ENCODE peak calls at places on chromosomes 6 and 20, in seven cellular contexts. Y is cardiac muscle cell; J is CD8-positive, alpha-beta T cell; D is heart left ventricle; P is brain microvascular endothelial cell; T is psoas muscle; N is right cardiac atrium. C is an unnamed sample.

GRCh38 chr6:146795734-146796133 is 197.0 kb downstream of the ADGB start:
- DNase-seq in Y (no peak), J (no peak), D (no peak), P (no peak), T (no peak), N (no peak), C (no peak)

GRCh38 chr20:23362392-23363256 is 642 bp downstream of the GZF1 start:
- DNase-seq in Y (peak; percentile 76), J (peak; percentile 6), D (peak; percentile 40), P (peak; percentile 24), T (peak; percentile 64), N (peak; percentile 84), C (peak; percentile 32)

GRCh38 chr20:21315138-21315537 is 12.0 kb downstream of the XRN2 start:
- DNase-seq in Y (no peak), J (no peak), D (no peak), P (peak; percentile 76), T (no peak), N (no peak), C (peak; percentile 94)

GRCh38 chr6:147438758-147439528 is 69.5 kb upstream of the SAMD5 start:
- DNase-seq in Y (no peak), J (no peak), D (no peak), P (no peak), T (no peak), N (no peak), C (no peak)

GRCh38 chr6:68978411-68978810 is 343.3 kb downstream of the ADGRB3 start:
- DNase-seq in Y (no peak), J (no peak), D (no peak), P (no peak), T (no peak), N (no peak), C (no peak)

GRCh38 chr6:156658186-156658585 is 119.0 kb upstream of the ARID1B start:
- DNase-seq in Y (no peak), J (no peak), D (peak; percentile 30), P (peak; percentile 80), T (no peak), N (no peak), C (no peak)

GRCh38 chr6:145036848-145037567 is 698.3 kb downstream of the EPM2A start:
- DNase-seq in Y (no peak), J (no peak), D (no peak), P (peak; percentile 18), T (no peak), N (no peak), C (peak; percentile 14)

GRCh38 chr6:74940211-74940610 is 265.6 kb downstream of the COL12A1 start:
- DNase-seq in Y (no peak), J (no peak), D (no peak), P (no peak), T (no peak), N (no peak), C (no peak)

GRCh38 chr6:156999762-157000161 is 222.6 kb downstream of the ARID1B start:
- DNase-seq in Y (no peak), J (no peak), D (no peak), P (no peak), T (no peak), N (no peak), C (no peak)

GRCh38 chr6:17842014-17842776 is 135.5 kb upstream of the NUP153 start:
- DNase-seq in Y (no peak), J (no peak), D (no peak), P (no peak), T (no peak), N (no peak), C (no peak)

GRCh38 chr6:108798672-108799355 is 49.4 kb upstream of the ARMC2 start:
- DNase-seq in Y (peak; percentile 22), J (peak; percentile 7), D (peak; percentile 37), P (no peak), T (peak; percentile 24), N (peak; percentile 69), C (no peak)

GRCh38 chr20:23133560-23133998 is 47.5 kb upstream of the CD93 start:
- DNase-seq in Y (no peak), J (no peak), D (no peak), P (no peak), T (no peak), N (no peak), C (no peak)

GRCh38 chr6:170081556-170081955 is 209.3 kb downstream of the DLL1 start:
- DNase-seq in Y (no peak), J (no peak), D (peak; percentile 12), P (no peak), T (no peak), N (no peak), C (no peak)

GRCh38 chr6:24936641-24937317 is 1.0 kb upstream of the RIPOR2 start:
- DNase-seq in Y (no peak), J (no peak), D (no peak), P (no peak), T (no peak), N (no peak), C (peak; percentile 34)

GRCh38 chr6:158818008-158818579 is 1.1 kb downstream of the EZR start:
- DNase-seq in Y (peak; percentile 92), J (peak; percentile 62), D (peak; percentile 80), P (peak; percentile 48), T (peak; percentile 84), N (peak; percentile 93), C (peak; percentile 82)

GRCh38 chr6:118581489-118581959 is 33.4 kb downstream of the PLN start:
- DNase-seq in Y (no peak), J (no peak), D (no peak), P (peak; percentile 72), T (no peak), N (no peak), C (peak; percentile 31)

GRCh38 chr6:21500894-21501293 is 92.7 kb upstream of the SOX4 start:
- DNase-seq in Y (no peak), J (no peak), D (no peak), P (no peak), T (no peak), N (no peak), C (no peak)

GRCh38 chr20:24350923-24351368 is 118.5 kb upstream of the SYNDIG1 start:
- DNase-seq in Y (no peak), J (no peak), D (no peak), P (no peak), T (peak; percentile 25), N (no peak), C (peak; percentile 78)

GRCh38 chr20:45341939-45342862 is 6.0 kb downstream of the SDC4 start:
- DNase-seq in Y (peak; percentile 90), J (no peak), D (peak; percentile 75), P (no peak), T (peak; percentile 73), N (peak; percentile 84), C (peak; percentile 62)

GRCh38 chr6:134821914-134822862 is 127.7 kb downstream of the ALDH8A1 start:
- DNase-seq in Y (no peak), J (no peak), D (no peak), P (peak; percentile 34), T (no peak), N (no peak), C (no peak)
- H3K27ac ChIP-seq in Y (no peak overlapping the region), J (no peak overlapping the region), D (no peak overlapping the region), P (peak overlapping the region; percentile 48), T (peak overlapping the region; percentile 3), N (no peak overlapping the region), C (no peak overlapping the region)

DNA sequence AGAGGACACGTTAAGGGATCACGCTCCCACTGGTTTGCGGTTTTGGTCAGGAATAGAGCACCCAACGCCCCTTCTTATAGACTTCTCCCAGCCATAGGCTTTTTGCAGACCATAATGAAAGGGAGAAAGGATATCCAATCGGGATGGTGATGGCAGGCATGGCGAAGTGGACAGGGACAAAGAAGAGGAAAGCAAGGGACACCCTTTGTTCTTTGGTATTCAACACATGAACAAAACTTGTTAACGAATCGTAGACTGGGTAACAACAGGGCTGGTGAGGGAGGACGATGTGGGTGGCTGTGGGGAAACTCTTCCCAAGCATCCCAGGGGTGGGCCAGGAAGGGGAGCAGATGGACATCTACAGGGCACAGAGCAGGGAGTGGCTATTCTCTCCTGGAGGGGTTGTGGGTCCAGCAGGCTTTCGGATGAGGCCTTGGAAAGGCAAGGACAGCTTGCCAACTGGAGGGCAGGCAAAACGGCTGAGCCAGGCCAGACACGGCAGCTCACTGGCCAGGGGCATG is 1.4 kb upstream of the HSP90AB1 start:
- DNase-seq in Y (no peak), J (no peak), D (no peak), P (no peak), T (no peak), N (no peak), C (no peak)
- H3K27ac ChIP-seq in Y (no peak overlapping the region), J (peak overlapping the region; percentile 96), D (peak overlapping the region; percentile 94), P (no peak overlapping the region), T (peak overlapping the region; percentile 100), N (peak overlapping the region; percentile 61), C (peak overlapping the region; percentile 93)

GRCh38 chr20:25533920-25534700 is 51.2 kb downstream of the NINL start:
- DNase-seq in Y (peak; percentile 15), J (no peak), D (no peak), P (no peak), T (no peak), N (no peak), C (no peak)
- H3K27ac ChIP-seq in Y (peak overlapping the region; percentile 64), J (no peak overlapping the region), D (no peak overlapping the region), P (no peak overlapping the region), T (no peak overlapping the region), N (peak overlapping the region; percentile 23), C (no peak overlapping the region)

GRCh38 chr6:113488061-113488460 is 369.1 kb upstream of the MARCKS start:
- DNase-seq in Y (no peak), J (no peak), D (no peak), P (no peak), T (no peak), N (no peak), C (no peak)
- H3K27ac ChIP-seq in Y (no peak overlapping the region), J (no peak overlapping the region), D (no peak overlapping the region), P (no peak overlapping the region), T (no peak overlapping the region), N (no peak overlapping the region), C (no peak overlapping the region)

DNA sequence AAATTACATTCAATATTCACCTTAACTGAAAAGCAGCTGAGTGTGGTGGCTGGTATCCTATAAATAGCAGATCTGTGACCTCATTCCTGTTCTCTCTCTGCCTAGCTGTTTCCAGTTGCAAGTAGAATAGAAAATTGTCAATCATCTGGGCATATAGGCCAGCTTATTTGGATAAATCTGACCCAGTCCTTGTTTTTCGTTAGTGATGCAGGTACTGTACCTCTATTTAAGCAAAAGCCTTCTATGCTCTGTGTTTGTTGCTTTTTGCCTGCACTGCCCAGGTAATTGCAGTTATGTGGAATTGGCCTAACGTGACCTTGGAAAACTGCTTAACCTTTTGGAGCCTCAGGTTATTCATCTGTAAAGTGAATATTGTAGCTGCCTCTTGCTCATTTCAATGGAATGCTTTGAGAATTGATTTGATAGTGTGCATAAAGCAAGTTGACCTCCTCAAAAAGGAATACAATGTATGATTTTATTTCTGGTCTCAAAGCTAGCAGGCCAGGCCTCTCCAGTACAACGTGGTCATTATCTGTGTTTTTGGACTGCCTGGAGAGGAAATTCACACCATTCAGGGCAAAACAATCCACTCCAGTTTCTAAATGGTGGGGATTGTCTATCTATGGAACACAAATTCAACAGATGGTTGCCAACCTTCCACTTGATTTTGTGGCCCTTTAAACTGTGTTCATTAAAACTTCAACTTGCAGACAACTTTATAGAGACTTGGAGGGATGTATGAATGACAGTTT is 508.7 kb upstream of the CITED2 start:
- DNase-seq in Y (peak; percentile 59), J (no peak), D (no peak), P (peak; percentile 38), T (no peak), N (no peak), C (no peak)
- H3K27ac ChIP-seq in Y (peak overlapping the region; percentile 90), J (no peak overlapping the region), D (peak overlapping the region; percentile 81), P (peak overlapping the region; percentile 74), T (peak overlapping the region; percentile 83), N (peak overlapping the region; percentile 51), C (no peak overlapping the region)

C was measured in mammary epithelial cell.